ENCODE peak calls at places on chromosomes 16 and 17, in five cellular contexts. One of them, this sample, is unnamed.
A peak's percentile ranks its signal among the peaks of the same experiment; 100 is the strongest.

GRCh38 chr17:21194210-21194609 is 19.8 kb downstream of the TMEM11 start:
- DNase-seq in H7: no peak
- DNase-seq in HCT116: no peak
- DNase-seq in effector memory CD4-positive, alpha-beta T cell: no peak
- DNase-seq in AG04449: no peak
- DNase-seq in this sample: no peak

GRCh38 chr17:76670020-76670707 is 26.6 kb upstream of the ST6GALNAC1 start:
- DNase-seq in effector memory CD4-positive, alpha-beta T cell: no peak
- DNase-seq in HCT116: no peak
- DNase-seq in H7: no peak
- DNase-seq in AG04449: no peak
- DNase-seq in this sample: no peak

GRCh38 chr16:72845322-72846020 is 202.5 kb downstream of the ZFHX3 start:
- DNase-seq in H7: no peak
- DNase-seq in effector memory CD4-positive, alpha-beta T cell: no peak
- DNase-seq in AG04449: no peak
- DNase-seq in HCT116: no peak
- DNase-seq in this sample: no peak

GRCh38 chr17:49438885-49439284 is 24.2 kb upstream of the PHB1 start:
- DNase-seq in H7: peak; percentile 75
- DNase-seq in effector memory CD4-positive, alpha-beta T cell: no peak
- DNase-seq in HCT116: no peak
- DNase-seq in AG04449: no peak
- DNase-seq in this sample: no peak

GRCh38 chr16:67565470-67566100 is 3.3 kb downstream of the CTCF start:
- DNase-seq in effector memory CD4-positive, alpha-beta T cell: no peak
- DNase-seq in AG04449: no peak
- DNase-seq in H7: no peak
- DNase-seq in HCT116: no peak
- DNase-seq in this sample: no peak

GRCh38 chr16:64051826-64052225 is 1070.0 kb downstream of the CDH11 start:
- DNase-seq in H7: no peak
- DNase-seq in HCT116: no peak
- DNase-seq in effector memory CD4-positive, alpha-beta T cell: no peak
- DNase-seq in AG04449: no peak
- DNase-seq in this sample: no peak

GRCh38 chr16:57938936-57939871 is 31.7 kb downstream of the CNGB1 start:
- DNase-seq in AG04449: peak; percentile 5
- DNase-seq in effector memory CD4-positive, alpha-beta T cell: no peak
- DNase-seq in H7: peak; percentile 64
- DNase-seq in HCT116: peak; percentile 13
- DNase-seq in this sample: peak; percentile 50

GRCh38 chr17:57781386-57782050 is 36.4 kb upstream of the CCDC182 start:
- DNase-seq in H7: no peak
- DNase-seq in effector memory CD4-positive, alpha-beta T cell: no peak
- DNase-seq in HCT116: no peak
- DNase-seq in AG04449: no peak
- DNase-seq in this sample: no peak

GRCh38 chr17:59287887-59288286 is 43.6 kb upstream of the YPEL2 start:
- DNase-seq in HCT116: no peak
- DNase-seq in AG04449: no peak
- DNase-seq in H7: no peak
- DNase-seq in effector memory CD4-positive, alpha-beta T cell: no peak
- DNase-seq in this sample: no peak

GRCh38 chr17:34220776-34221390 is 34.2 kb upstream of the CCL2 start:
- DNase-seq in AG04449: no peak
- DNase-seq in effector memory CD4-positive, alpha-beta T cell: no peak
- DNase-seq in H7: no peak
- DNase-seq in HCT116: no peak
- DNase-seq in this sample: no peak

GRCh38 chr17:55663395-55663794 is 59.3 kb downstream of the TMEM100 start:
- DNase-seq in H7: no peak
- DNase-seq in effector memory CD4-positive, alpha-beta T cell: no peak
- DNase-seq in HCT116: no peak
- DNase-seq in AG04449: no peak
- DNase-seq in this sample: no peak

GRCh38 chr17:57527437-57528083 is 217.5 kb downstream of the CCDC182 start:
- DNase-seq in H7: peak; percentile 59
- DNase-seq in AG04449: no peak
- DNase-seq in HCT116: no peak
- DNase-seq in effector memory CD4-positive, alpha-beta T cell: no peak
- DNase-seq in this sample: no peak

GRCh38 chr17:78763561-78763960 is 18.5 kb downstream of the CYTH1 start:
- DNase-seq in AG04449: peak; percentile 33
- DNase-seq in effector memory CD4-positive, alpha-beta T cell: no peak
- DNase-seq in HCT116: no peak
- DNase-seq in H7: no peak
- DNase-seq in this sample: peak; percentile 55

GRCh38 chr16:20243731-20244281 is 83.5 kb downstream of the GP2 start:
- DNase-seq in AG04449: no peak
- DNase-seq in H7: no peak
- DNase-seq in HCT116: no peak
- DNase-seq in effector memory CD4-positive, alpha-beta T cell: no peak
- DNase-seq in this sample: no peak

GRCh38 chr16:2237076-2237551 is 870 bp downstream of the DNASE1L2 start:
- DNase-seq in effector memory CD4-positive, alpha-beta T cell: no peak
- DNase-seq in HCT116: no peak
- DNase-seq in AG04449: no peak
- DNase-seq in H7: peak; percentile 88
- DNase-seq in this sample: no peak

GRCh38 chr16:57667526-57668258 is 414 bp upstream of the ADGRG3 start:
- DNase-seq in HCT116: no peak
- DNase-seq in effector memory CD4-positive, alpha-beta T cell: no peak
- DNase-seq in H7: peak; percentile 90
- DNase-seq in AG04449: no peak
- DNase-seq in this sample: no peak

GRCh38 chr17:27233059-27233458 is 60.9 kb upstream of the WSB1 start:
- DNase-seq in H7: peak; percentile 24
- DNase-seq in effector memory CD4-positive, alpha-beta T cell: no peak
- DNase-seq in HCT116: no peak
- DNase-seq in AG04449: no peak
- DNase-seq in this sample: no peak

GRCh38 chr16:2505695-2506094 is 8.1 kb upstream of the ATP6V0C start:
- DNase-seq in AG04449: no peak
- DNase-seq in HCT116: no peak
- DNase-seq in effector memory CD4-positive, alpha-beta T cell: no peak
- DNase-seq in H7: no peak
- DNase-seq in this sample: no peak

GRCh38 chr16:17424771-17425170 is 46.0 kb downstream of the XYLT1 start:
- DNase-seq in HCT116: no peak
- DNase-seq in AG04449: no peak
- DNase-seq in effector memory CD4-positive, alpha-beta T cell: no peak
- DNase-seq in H7: no peak
- DNase-seq in this sample: no peak

GRCh38 chr17:194844-195602 is 13.6 kb upstream of the DOC2B start:
- DNase-seq in HCT116: no peak
- DNase-seq in effector memory CD4-positive, alpha-beta T cell: no peak
- DNase-seq in AG04449: no peak
- DNase-seq in H7: no peak
- DNase-seq in this sample: no peak

GRCh38 chr16:57367111-57367752 is 5.1 kb upstream of the CX3CL1 start:
- DNase-seq in H7: peak; percentile 5
- DNase-seq in effector memory CD4-positive, alpha-beta T cell: no peak
- DNase-seq in AG04449: no peak
- DNase-seq in HCT116: no peak
- DNase-seq in this sample: no peak

GRCh38 chr17:31579265-31579664 is 187.8 kb downstream of the RAB11FIP4 start:
- DNase-seq in HCT116: no peak
- DNase-seq in AG04449: no peak
- DNase-seq in H7: no peak
- DNase-seq in effector memory CD4-positive, alpha-beta T cell: no peak
- DNase-seq in this sample: no peak

GRCh38 chr17:46007461-46007965 is 8.5 kb downstream of the STH start:
- DNase-seq in AG04449: no peak
- DNase-seq in HCT116: no peak
- DNase-seq in effector memory CD4-positive, alpha-beta T cell: no peak
- DNase-seq in H7: no peak
- DNase-seq in this sample: no peak

GRCh38 chr17:1724869-1725641 is 551 bp downstream of the WDR81 start:
- DNase-seq in H7: peak; percentile 90
- DNase-seq in AG04449: no peak
- DNase-seq in HCT116: no peak
- DNase-seq in effector memory CD4-positive, alpha-beta T cell: no peak
- DNase-seq in this sample: no peak

GRCh38 chr17:3986939-3987335 is 22.7 kb upstream of the ATP2A3 start:
- DNase-seq in AG04449: no peak
- DNase-seq in H7: peak; percentile 47
- DNase-seq in HCT116: no peak
- DNase-seq in effector memory CD4-positive, alpha-beta T cell: no peak
- DNase-seq in this sample: no peak
- H3K4me3 ChIP-seq in AG04449: no peak overlapping the region
- H3K4me3 ChIP-seq in H7: no peak overlapping the region
- H3K4me3 ChIP-seq in HCT116: no peak overlapping the region
- H3K4me3 ChIP-seq in effector memory CD4-positive, alpha-beta T cell: no peak overlapping the region
- H3K4me3 ChIP-seq in this sample: no peak overlapping the region

DNA sequence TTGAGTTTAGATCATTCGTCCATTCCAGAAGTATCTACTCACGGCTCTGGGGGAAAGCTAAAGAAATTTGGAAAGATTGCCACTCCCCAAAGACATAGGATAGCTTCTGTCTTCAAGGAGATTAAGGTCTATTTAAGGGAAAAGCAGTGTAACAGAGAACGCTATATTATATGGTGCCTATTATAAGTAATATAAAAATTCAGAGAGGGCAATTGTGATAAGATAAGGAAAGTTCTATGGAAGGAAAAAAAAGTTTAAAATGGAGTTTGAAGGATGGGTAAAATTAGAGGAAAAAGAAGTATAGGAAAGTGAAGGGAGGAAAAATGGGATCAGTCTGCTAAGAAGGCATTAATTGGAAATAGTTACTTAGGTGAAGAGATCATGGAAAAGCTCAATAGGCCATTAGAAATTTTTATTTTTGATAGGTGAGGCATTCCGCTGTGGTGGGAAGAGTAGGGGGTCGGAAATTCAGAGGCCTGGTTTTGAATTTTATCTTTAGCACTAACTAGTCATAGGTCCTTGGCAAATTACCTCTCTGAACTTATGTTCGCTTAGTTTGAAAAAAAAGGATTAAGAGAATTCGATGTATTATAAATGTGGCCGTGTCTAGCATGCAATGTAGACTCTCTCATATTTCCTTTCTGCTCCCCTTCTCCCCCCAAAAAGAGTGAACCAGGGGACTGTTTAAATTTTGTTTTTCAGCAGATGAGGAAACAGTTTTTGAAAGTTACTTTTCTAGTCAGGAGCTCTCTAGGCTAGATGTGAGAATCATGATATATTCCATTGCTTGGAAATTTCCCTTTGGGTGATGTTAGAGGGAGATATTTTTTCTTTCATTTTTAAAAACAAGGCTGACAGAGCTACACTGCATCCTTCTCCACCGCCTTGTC is 882 bp upstream of the CDC27 start:
- DNase-seq in AG04449: no peak
- DNase-seq in H7: no peak
- DNase-seq in effector memory CD4-positive, alpha-beta T cell: no peak
- DNase-seq in HCT116: no peak
- DNase-seq in this sample: no peak
- H3K4me3 ChIP-seq in AG04449: peak overlapping the region; percentile 55
- H3K4me3 ChIP-seq in H7: peak overlapping the region; percentile 36
- H3K4me3 ChIP-seq in effector memory CD4-positive, alpha-beta T cell: no peak overlapping the region
- H3K4me3 ChIP-seq in HCT116: peak overlapping the region; percentile 94
- H3K4me3 ChIP-seq in this sample: peak overlapping the region; percentile 27

GRCh38 chr16:89297870-89298545 is 80.5 kb downstream of the ZNF778 start:
- DNase-seq in HCT116: no peak
- DNase-seq in AG04449: no peak
- DNase-seq in H7: no peak
- DNase-seq in effector memory CD4-positive, alpha-beta T cell: no peak
- DNase-seq in this sample: no peak
- H3K4me3 ChIP-seq in HCT116: no peak overlapping the region
- H3K4me3 ChIP-seq in AG04449: no peak overlapping the region
- H3K4me3 ChIP-seq in H7: no peak overlapping the region
- H3K4me3 ChIP-seq in effector memory CD4-positive, alpha-beta T cell: no peak overlapping the region
- H3K4me3 ChIP-seq in this sample: no peak overlapping the region

GRCh38 chr17:80259642-80260535 is 763 bp upstream of the RNF213 start:
- DNase-seq in effector memory CD4-positive, alpha-beta T cell: peak; percentile 72
- DNase-seq in H7: peak; percentile 98
- DNase-seq in AG04449: no peak
- DNase-seq in HCT116: no peak
- DNase-seq in this sample: no peak
- H3K4me3 ChIP-seq in effector memory CD4-positive, alpha-beta T cell: peak overlapping the region; percentile 44
- H3K4me3 ChIP-seq in H7: peak overlapping the region; percentile 44
- H3K4me3 ChIP-seq in AG04449: peak overlapping the region; percentile 56
- H3K4me3 ChIP-seq in HCT116: peak overlapping the region; percentile 41
- H3K4me3 ChIP-seq in this sample: peak overlapping the region; percentile 31

DNA sequence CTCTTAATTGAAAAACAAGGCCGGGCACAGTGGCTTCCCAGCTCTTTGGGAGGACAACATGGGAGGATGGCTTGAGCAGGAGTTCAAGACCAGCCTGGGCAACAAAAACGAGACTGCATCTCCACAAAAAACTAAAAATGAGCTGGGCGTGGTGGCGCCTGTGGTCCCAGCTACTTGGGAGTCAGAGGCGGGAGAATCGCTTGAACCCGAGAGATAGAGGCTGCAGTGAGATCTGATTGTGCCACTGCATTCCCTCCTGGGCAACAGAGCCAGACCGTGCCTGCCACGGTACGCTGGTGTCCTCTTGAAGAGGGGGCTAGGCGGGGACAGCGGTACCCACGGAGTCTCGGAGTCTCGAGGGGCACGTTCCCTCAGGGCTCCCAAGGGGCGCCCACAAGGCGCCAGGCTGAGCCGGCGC is 27.9 kb upstream of the ADORA2B start:
- DNase-seq in HCT116: no peak
- DNase-seq in AG04449: no peak
- DNase-seq in H7: no peak
- DNase-seq in effector memory CD4-positive, alpha-beta T cell: no peak
- DNase-seq in this sample: no peak
- H3K4me3 ChIP-seq in HCT116: no peak overlapping the region
- H3K4me3 ChIP-seq in AG04449: no peak overlapping the region
- H3K4me3 ChIP-seq in H7: no peak overlapping the region
- H3K4me3 ChIP-seq in effector memory CD4-positive, alpha-beta T cell: no peak overlapping the region
- H3K4me3 ChIP-seq in this sample: no peak overlapping the region

GRCh38 chr16:11252482-11252931 is 3.5 kb downstream of the SOCS1 start:
- DNase-seq in AG04449: no peak
- DNase-seq in HCT116: no peak
- DNase-seq in H7: no peak
- DNase-seq in effector memory CD4-positive, alpha-beta T cell: no peak
- DNase-seq in this sample: no peak
- H3K4me3 ChIP-seq in AG04449: no peak overlapping the region
- H3K4me3 ChIP-seq in HCT116: no peak overlapping the region
- H3K4me3 ChIP-seq in H7: no peak overlapping the region
- H3K4me3 ChIP-seq in effector memory CD4-positive, alpha-beta T cell: peak overlapping the region; percentile 5
- H3K4me3 ChIP-seq in this sample: no peak overlapping the region